ENCODE peak calls at places on chromosome 15, in five cellular contexts. One of them, this sample, is unnamed. For H3K4me1, the result is how much of the 10 kb centered on the place peaks cover.

GRCh38 chr15:90099072-90099867 is 3.0 kb downstream of the IDH2 start:
- DNase-seq in A549: no peak
- DNase-seq in astrocyte: no peak
- DNase-seq in OCI-LY7: peak
- DNase-seq in hepatocyte: no peak
- DNase-seq in this sample: no peak

GRCh38 chr15:42138968-42139386 is 17.5 kb downstream of the PLA2G4F start:
- DNase-seq in A549: no peak
- DNase-seq in astrocyte: no peak
- DNase-seq in OCI-LY7: no peak
- DNase-seq in hepatocyte: peak
- DNase-seq in this sample: no peak

GRCh38 chr15:35737521-35737920 is 191.6 kb upstream of the DPH6 start:
- DNase-seq in A549: no peak
- DNase-seq in astrocyte: peak
- DNase-seq in OCI-LY7: no peak
- DNase-seq in hepatocyte: no peak
- DNase-seq in this sample: peak

GRCh38 chr15:84681822-84682221 is 23.8 kb upstream of the NMB start:
- DNase-seq in A549: no peak
- DNase-seq in astrocyte: peak
- DNase-seq in OCI-LY7: no peak
- DNase-seq in hepatocyte: no peak
- DNase-seq in this sample: peak

GRCh38 chr15:67531379-67532059 is 10.6 kb downstream of the C15orf61 start:
- DNase-seq in A549: no peak
- DNase-seq in astrocyte: peak
- DNase-seq in OCI-LY7: no peak
- DNase-seq in hepatocyte: no peak
- DNase-seq in this sample: peak

GRCh38 chr15:29139540-29140459 is 129.8 kb downstream of the NSMCE3 start:
- DNase-seq in A549: peak
- DNase-seq in astrocyte: no peak
- DNase-seq in OCI-LY7: peak
- DNase-seq in hepatocyte: peak
- DNase-seq in this sample: no peak

GRCh38 chr15:50909044-50909342 is 510 bp downstream of the AP4E1 start:
- DNase-seq in A549: no peak
- DNase-seq in astrocyte: no peak
- DNase-seq in OCI-LY7: peak
- DNase-seq in hepatocyte: no peak
- DNase-seq in this sample: no peak

GRCh38 chr15:48437178-48437577 is 105.9 kb downstream of the DUT start:
- DNase-seq in A549: no peak
- DNase-seq in astrocyte: peak
- DNase-seq in OCI-LY7: no peak
- DNase-seq in hepatocyte: no peak
- DNase-seq in this sample: no peak

DNA sequence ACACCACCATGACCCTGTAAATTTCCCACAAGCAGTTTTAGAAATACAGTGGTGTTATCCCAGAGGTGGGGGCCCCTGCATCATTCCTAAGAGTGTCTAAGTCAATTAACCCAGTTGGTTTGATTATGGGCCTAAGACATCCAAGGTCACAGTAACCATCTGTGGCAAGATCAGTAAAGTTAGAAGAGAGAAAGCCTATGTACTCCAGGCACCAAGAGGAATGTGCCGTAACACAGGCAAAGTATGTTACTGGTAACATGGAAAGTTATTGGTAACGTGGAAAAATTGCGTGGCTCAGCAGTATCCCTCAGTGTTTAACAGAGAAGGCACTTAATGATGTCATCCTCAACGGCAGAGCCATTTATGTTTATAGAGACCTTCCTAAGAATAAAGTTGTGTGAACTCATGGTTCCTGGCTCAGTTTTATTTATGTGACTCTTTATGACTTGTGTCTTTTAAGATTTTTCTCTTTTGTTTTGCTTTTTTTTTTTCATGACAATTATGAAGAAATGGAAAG is 144.1 kb upstream of the RASGRP1 start:
- DNase-seq in A549: no peak
- DNase-seq in astrocyte: peak
- DNase-seq in OCI-LY7: no peak
- DNase-seq in hepatocyte: peak
- DNase-seq in this sample: peak
- H3K4me2 ChIP-seq in A549: no peak
- H3K4me2 ChIP-seq in astrocyte: no peak
- H3K4me2 ChIP-seq in OCI-LY7: no peak
- H3K4me2 ChIP-seq in hepatocyte: no peak
- H3K4me2 ChIP-seq in this sample: no peak

GRCh38 chr15:77627067-77627466 is 5.6 kb downstream of the LINGO1 start:
- DNase-seq in A549: no peak
- DNase-seq in astrocyte: no peak
- DNase-seq in OCI-LY7: no peak
- DNase-seq in hepatocyte: no peak
- DNase-seq in this sample: no peak

GRCh38 chr15:77626002-77626401 is 6.7 kb downstream of the LINGO1 start:
- DNase-seq in A549: no peak
- DNase-seq in astrocyte: no peak
- DNase-seq in OCI-LY7: no peak
- DNase-seq in hepatocyte: no peak
- DNase-seq in this sample: no peak

GRCh38 chr15:77629070-77630030 is 3.4 kb downstream of the LINGO1 start:
- DNase-seq in A549: no peak
- DNase-seq in astrocyte: no peak
- DNase-seq in OCI-LY7: no peak
- DNase-seq in hepatocyte: no peak
- DNase-seq in this sample: no peak

GRCh38 chr15:77628010-77628409 is 4.7 kb downstream of the LINGO1 start:
- DNase-seq in A549: no peak
- DNase-seq in astrocyte: no peak
- DNase-seq in OCI-LY7: no peak
- DNase-seq in hepatocyte: no peak
- DNase-seq in this sample: no peak

GRCh38 chr15:77627581-77627980 is 5.1 kb downstream of the LINGO1 start:
- DNase-seq in A549: no peak
- DNase-seq in astrocyte: no peak
- DNase-seq in OCI-LY7: no peak
- DNase-seq in hepatocyte: no peak
- DNase-seq in this sample: no peak
- H3K4me1 ChIP-seq in A549: under half
- H3K4me1 ChIP-seq in astrocyte: under half
- H3K4me1 ChIP-seq in OCI-LY7: under half
- H3K4me1 ChIP-seq in hepatocyte: under half
- H3K4me1 ChIP-seq in this sample: under half

GRCh38 chr15:91855684-91856553 is 2.4 kb downstream of the SLCO3A1 start:
- DNase-seq in A549: peak
- DNase-seq in astrocyte: no peak
- DNase-seq in OCI-LY7: peak
- DNase-seq in hepatocyte: peak
- DNase-seq in this sample: no peak
- H3K4me2 ChIP-seq in A549: no peak
- H3K4me2 ChIP-seq in astrocyte: no peak
- H3K4me2 ChIP-seq in OCI-LY7: peak
- H3K4me2 ChIP-seq in hepatocyte: no peak
- H3K4me2 ChIP-seq in this sample: peak

GRCh38 chr15:91946914-91947313 is 93.4 kb downstream of the SLCO3A1 start:
- DNase-seq in A549: no peak
- DNase-seq in astrocyte: no peak
- DNase-seq in OCI-LY7: no peak
- DNase-seq in hepatocyte: no peak
- DNase-seq in this sample: no peak
- H3K4me1 ChIP-seq in A549: half or more
- H3K4me1 ChIP-seq in astrocyte: under half
- H3K4me1 ChIP-seq in OCI-LY7: under half
- H3K4me1 ChIP-seq in hepatocyte: under half
- H3K4me1 ChIP-seq in this sample: under half

GRCh38 chr15:74621936-74622335 is 6.3 kb downstream of the CLK3 start:
- DNase-seq in A549: no peak
- DNase-seq in astrocyte: no peak
- DNase-seq in OCI-LY7: no peak
- DNase-seq in hepatocyte: no peak
- DNase-seq in this sample: no peak

GRCh38 chr15:74622758-74623157 is 7.1 kb downstream of the CLK3 start:
- DNase-seq in A549: no peak
- DNase-seq in astrocyte: no peak
- DNase-seq in OCI-LY7: no peak
- DNase-seq in hepatocyte: no peak
- DNase-seq in this sample: no peak

GRCh38 chr15:74620636-74621545 is 5.3 kb downstream of the CLK3 start:
- DNase-seq in A549: peak
- DNase-seq in astrocyte: peak
- DNase-seq in OCI-LY7: peak
- DNase-seq in hepatocyte: peak
- DNase-seq in this sample: peak

GRCh38 chr15:74619916-74620635 is 4.4 kb downstream of the CLK3 start:
- DNase-seq in A549: no peak
- DNase-seq in astrocyte: no peak
- DNase-seq in OCI-LY7: no peak
- DNase-seq in hepatocyte: no peak
- DNase-seq in this sample: no peak

GRCh38 chr15:74621546-74621920 is 5.9 kb downstream of the CLK3 start:
- DNase-seq in A549: no peak
- DNase-seq in astrocyte: no peak
- DNase-seq in OCI-LY7: no peak
- DNase-seq in hepatocyte: no peak
- DNase-seq in this sample: no peak
- H3K4me2 ChIP-seq in A549: no peak
- H3K4me2 ChIP-seq in astrocyte: no peak
- H3K4me2 ChIP-seq in OCI-LY7: no peak
- H3K4me2 ChIP-seq in hepatocyte: no peak
- H3K4me2 ChIP-seq in this sample: no peak

DNA sequence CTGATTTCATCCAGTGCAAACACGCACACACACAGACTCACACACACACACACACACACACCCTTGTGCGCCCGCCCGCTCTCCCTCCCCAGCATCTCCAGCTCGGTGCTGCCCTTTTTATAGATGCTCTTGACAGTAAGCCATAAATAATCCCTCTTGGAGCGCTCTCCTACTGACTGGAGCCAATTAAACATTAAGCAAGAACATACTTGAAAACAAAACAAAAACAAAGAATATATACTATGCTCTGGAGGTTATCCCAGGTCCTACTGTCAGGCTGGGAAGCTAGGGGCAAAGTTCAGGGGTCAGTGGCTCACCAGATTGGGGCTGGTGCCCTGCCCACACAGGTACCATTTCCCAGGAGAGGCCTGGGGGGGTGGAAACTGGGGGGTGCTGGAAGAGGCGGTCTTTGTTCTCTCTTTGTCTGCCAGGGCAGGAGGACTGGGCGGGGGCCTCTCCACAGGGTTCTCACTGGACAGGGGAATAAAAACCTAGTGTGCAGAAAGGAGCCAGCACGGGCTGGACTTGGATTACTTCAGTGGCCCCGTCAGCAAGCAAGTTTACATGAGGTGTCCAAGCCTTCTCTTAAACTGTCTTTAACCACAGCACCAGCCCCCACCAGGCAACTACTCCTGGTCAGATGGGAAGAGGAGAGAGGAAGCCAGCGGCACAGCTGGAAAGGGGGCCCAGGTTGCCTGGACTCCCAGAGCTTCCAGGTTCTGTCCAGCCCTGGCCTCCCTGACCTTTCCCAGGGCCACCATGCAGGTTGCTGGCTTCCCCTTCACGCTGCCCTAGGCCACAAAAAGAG is 16.1 kb downstream of the BMF start:
- DNase-seq in A549: no peak
- DNase-seq in astrocyte: peak
- DNase-seq in OCI-LY7: no peak
- DNase-seq in hepatocyte: peak
- DNase-seq in this sample: peak
- H3K4me1 ChIP-seq in A549: under half
- H3K4me1 ChIP-seq in astrocyte: under half
- H3K4me1 ChIP-seq in OCI-LY7: half or more
- H3K4me1 ChIP-seq in hepatocyte: half or more
- H3K4me1 ChIP-seq in this sample: under half

DNA sequence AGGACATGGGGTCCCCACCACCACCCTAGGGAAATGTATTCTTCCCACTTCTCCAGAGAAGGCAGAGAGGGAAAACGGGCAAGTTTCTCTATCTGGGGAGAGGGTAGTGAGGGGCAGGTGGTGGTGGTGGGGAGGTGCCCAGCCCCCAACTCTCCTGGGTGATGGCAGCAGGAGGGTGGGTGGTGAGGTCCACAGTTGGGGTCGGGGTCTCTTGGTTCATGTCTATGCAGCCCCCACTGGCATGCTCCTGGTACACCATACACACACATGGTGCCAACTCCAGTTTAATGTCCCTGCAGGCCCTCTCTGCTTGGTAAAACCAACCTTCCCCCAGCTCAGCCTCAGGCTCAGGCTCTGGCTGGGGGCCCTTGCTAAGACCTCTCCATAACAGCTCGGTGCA is 254.5 kb upstream of the LYSMD4 start:
- DNase-seq in A549: no peak
- DNase-seq in astrocyte: no peak
- DNase-seq in OCI-LY7: no peak
- DNase-seq in hepatocyte: no peak
- DNase-seq in this sample: no peak
- H3K4me2 ChIP-seq in A549: no peak
- H3K4me2 ChIP-seq in astrocyte: no peak
- H3K4me2 ChIP-seq in OCI-LY7: no peak
- H3K4me2 ChIP-seq in hepatocyte: no peak
- H3K4me2 ChIP-seq in this sample: no peak